ENCODE peak calls at places on chromosomes 6 and 20, in ten cellular contexts. N is HTR-8/SVneo; G is activated naive CD4-positive, alpha-beta T cell treated with Interleukin-2 at 50 U/mL for 16 hours; D is heart right ventricle; Y is effector CD4-positive, alpha-beta T cell; L is EH; U is mucosa of descending colon; B is T-helper 22 cell; A is SW 1271; H is fibroblast of lung. F is an unnamed sample.

GRCh38 chr6:135162678-135163439 is 18.2 kb upstream of the MYB start:
- DNase-seq in Y (peak), U (peak), B (no peak), A (no peak), G (peak), L (no peak), D (no peak), N (no peak), H (no peak), F (no peak)

GRCh38 chr6:135667694-135668455 is 170.3 kb upstream of the AHI1 start:
- DNase-seq in H (peak), A (no peak), U (no peak), D (peak), L (peak), Y (no peak), B (no peak), N (peak), G (no peak), F (peak)

GRCh38 chr20:64101731-64102621 is 5.4 kb downstream of the NPBWR2 start:
- DNase-seq in B (no peak), Y (peak), G (peak), D (peak), L (no peak), U (peak), H (no peak), N (peak), A (no peak), F (peak)

GRCh38 chr6:157076427-157076774 is 246.9 kb downstream of the TMEM242 start:
- DNase-seq in A (no peak), Y (no peak), D (no peak), L (no peak), U (no peak), B (no peak), G (no peak), N (no peak), H (no peak), F (no peak)

GRCh38 chr20:2757001-2757400 is 43.4 kb downstream of the CPXM1 start:
- DNase-seq in H (no peak), L (no peak), A (no peak), N (no peak), U (no peak), D (no peak), B (no peak), Y (no peak), G (no peak), F (no peak)

GRCh38 chr20:47535088-47535487 is 33.4 kb downstream of the NCOA3 start:
- DNase-seq in N (no peak), D (no peak), U (no peak), L (no peak), G (no peak), H (no peak), Y (no peak), B (no peak), A (no peak), F (no peak)

GRCh38 chr6:69913361-69913760 is 47.0 kb downstream of the COL19A1 start:
- DNase-seq in G (no peak), L (no peak), N (no peak), A (no peak), U (no peak), B (no peak), H (no peak), Y (no peak), D (no peak), F (no peak)

GRCh38 chr6:67345946-67346345 is 1289.1 kb upstream of the ADGRB3 start:
- DNase-seq in H (peak), U (no peak), N (no peak), L (no peak), Y (no peak), D (no peak), B (no peak), A (no peak), G (no peak), F (peak)

F was measured in COLO829.